ENCODE peak calls at places on chromosomes 6 and 20, in four cellular contexts. R is AG20443, V is NCI-H226, T is NCI-H1092. Q is an unnamed sample.
A peak's percentile ranks its signal among the peaks of the same experiment; 100 is the strongest.

GRCh38 chr20:35232575-35232974 is 6.1 kb downstream of the MMP24 start:
- DNase-seq in R (peak; percentile 62), V (peak; percentile 84), T (peak; percentile 23), Q (no peak)

GRCh38 chr6:137927777-137928218 is 60.7 kb downstream of the TNFAIP3 start:
- DNase-seq in R (no peak), V (no peak), T (no peak), Q (peak; percentile 47)

GRCh38 chr6:13183446-13184088 is 144.8 kb downstream of the TBC1D7 start:
- DNase-seq in R (no peak), V (no peak), T (no peak), Q (no peak)

GRCh38 chr6:130760006-130760405 is 67.2 kb upstream of the SMLR1 start:
- DNase-seq in R (peak; percentile 56), V (peak; percentile 33), T (no peak), Q (no peak)

GRCh38 chr20:53943522-53944291 is 126.7 kb downstream of the BCAS1 start:
- DNase-seq in R (peak; percentile 48), V (no peak), T (no peak), Q (no peak)

GRCh38 chr6:170068496-170068895 is 222.4 kb downstream of the DLL1 start:
- DNase-seq in R (no peak), V (no peak), T (no peak), Q (peak; percentile 3)

GRCh38 chr6:89022747-89023289 is 57.7 kb upstream of the PNRC1 start:
- DNase-seq in R (peak; percentile 39), V (peak; percentile 29), T (no peak), Q (no peak)

GRCh38 chr6:53112871-53113270 is 35.8 kb downstream of the GCM1 start:
- DNase-seq in R (no peak), V (no peak), T (no peak), Q (no peak)

GRCh38 chr20:23147964-23148720 is 62.0 kb upstream of the CD93 start:
- DNase-seq in R (peak; percentile 70), V (peak; percentile 43), T (no peak), Q (no peak)

GRCh38 chr6:35449287-35449881 is 2.8 kb upstream of the FANCE start:
- DNase-seq in R (peak; percentile 89), V (peak; percentile 49), T (peak; percentile 58), Q (no peak)

GRCh38 chr20:54217762-54218161 is 9.9 kb downstream of the PFDN4 start:
- DNase-seq in R (no peak), V (no peak), T (no peak), Q (no peak)

GRCh38 chr6:16228043-16228442 is 10.3 kb upstream of the GMPR start:
- DNase-seq in R (no peak), V (no peak), T (no peak), Q (no peak)

GRCh38 chr6:1013656-1014430 is 298.1 kb upstream of the FOXQ1 start:
- DNase-seq in R (no peak), V (no peak), T (no peak), Q (no peak)

GRCh38 chr6:123062645-123063044 is 66.6 kb downstream of the CLVS2 start:
- DNase-seq in R (no peak), V (no peak), T (no peak), Q (no peak)

GRCh38 chr6:123808556-123808955 is 4.9 kb downstream of the NKAIN2 start:
- DNase-seq in R (no peak), V (peak; percentile 17), T (peak; percentile 70), Q (no peak)

GRCh38 chr20:37524221-37524700 is 3.2 kb downstream of the NNAT start:
- DNase-seq in R (no peak), V (no peak), T (no peak), Q (peak; percentile 64)

GRCh38 chr20:12722096-12722495 is 286.7 kb upstream of the SPTLC3 start:
- DNase-seq in R (no peak), V (no peak), T (no peak), Q (no peak)

GRCh38 chr6:140380371-140381218 is 1006.1 kb upstream of the CITED2 start:
- DNase-seq in R (no peak), V (no peak), T (no peak), Q (no peak)

GRCh38 chr6:152124432-152125074 is 317.1 kb downstream of the ESR1 start:
- DNase-seq in R (peak; percentile 66), V (no peak), T (no peak), Q (no peak)

GRCh38 chr6:87172292-87172691 is 16.9 kb downstream of the ZNF292 start:
- DNase-seq in R (no peak), V (no peak), T (no peak), Q (no peak)

GRCh38 chr6:4506806-4507205 is 269.4 kb upstream of the CDYL start:
- DNase-seq in R (no peak), V (no peak), T (no peak), Q (no peak)

GRCh38 chr6:161135695-161136591 is 137.9 kb downstream of the AGPAT4 start:
- DNase-seq in R (no peak), V (no peak), T (no peak), Q (no peak)

Q was measured in transverse colon.